ENCODE peak calls at places on chromosomes 2 and 18, in five cellular contexts. One of them, this sample, is unnamed.

GRCh38 chr2:236702693-236703092 is 133.1 kb downstream of the ACKR3 start:
- DNase-seq in CD14-positive monocyte: no peak
- DNase-seq in fibroblast of lung: no peak
- DNase-seq in nephron progenitor cell: no peak
- DNase-seq in GM10248: no peak
- DNase-seq in this sample: no peak

GRCh38 chr2:137677466-137677865 is 286.8 kb upstream of the HNMT start:
- DNase-seq in CD14-positive monocyte: no peak
- DNase-seq in fibroblast of lung: no peak
- DNase-seq in nephron progenitor cell: no peak
- DNase-seq in GM10248: no peak
- DNase-seq in this sample: no peak

GRCh38 chr2:68365087-68365486 is at the start of gene PLEK:
- DNase-seq in CD14-positive monocyte: peak; percentile 92
- DNase-seq in fibroblast of lung: no peak
- DNase-seq in nephron progenitor cell: no peak
- DNase-seq in GM10248: peak; percentile 53
- DNase-seq in this sample: no peak

GRCh38 chr18:73824684-73825083 is 322.9 kb downstream of the FBXO15 start:
- DNase-seq in CD14-positive monocyte: no peak
- DNase-seq in fibroblast of lung: peak; percentile 74
- DNase-seq in nephron progenitor cell: no peak
- DNase-seq in GM10248: no peak
- DNase-seq in this sample: no peak

GRCh38 chr18:36680042-36680441 is 148.8 kb downstream of the TPGS2 start:
- DNase-seq in CD14-positive monocyte: no peak
- DNase-seq in fibroblast of lung: no peak
- DNase-seq in nephron progenitor cell: no peak
- DNase-seq in GM10248: no peak
- DNase-seq in this sample: peak; percentile 15

GRCh38 chr2:155223781-155224406 is 525.4 kb downstream of the KCNJ3 start:
- DNase-seq in CD14-positive monocyte: no peak
- DNase-seq in fibroblast of lung: no peak
- DNase-seq in nephron progenitor cell: no peak
- DNase-seq in GM10248: peak; percentile 9
- DNase-seq in this sample: peak; percentile 22

GRCh38 chr2:133389569-133389968 is 178.7 kb downstream of the NCKAP5 start:
- DNase-seq in CD14-positive monocyte: no peak
- DNase-seq in fibroblast of lung: no peak
- DNase-seq in nephron progenitor cell: no peak
- DNase-seq in GM10248: no peak
- DNase-seq in this sample: no peak

GRCh38 chr2:75476778-75477177 is 84.0 kb downstream of the EVA1A start:
- DNase-seq in CD14-positive monocyte: no peak
- DNase-seq in fibroblast of lung: peak; percentile 90
- DNase-seq in nephron progenitor cell: no peak
- DNase-seq in GM10248: no peak
- DNase-seq in this sample: peak; percentile 13

GRCh38 chr2:2041256-2041824 is 289.7 kb downstream of the MYT1L start:
- DNase-seq in CD14-positive monocyte: no peak
- DNase-seq in fibroblast of lung: no peak
- DNase-seq in nephron progenitor cell: no peak
- DNase-seq in GM10248: no peak
- DNase-seq in this sample: no peak

GRCh38 chr18:57353940-57354461 is 1.6 kb downstream of the ST8SIA3 start:
- DNase-seq in CD14-positive monocyte: no peak
- DNase-seq in fibroblast of lung: peak; percentile 29
- DNase-seq in nephron progenitor cell: peak; percentile 93
- DNase-seq in GM10248: peak; percentile 65
- DNase-seq in this sample: no peak

GRCh38 chr2:96864343-96865091 is 5.4 kb downstream of the SEMA4C start:
- DNase-seq in CD14-positive monocyte: peak; percentile 27
- DNase-seq in fibroblast of lung: no peak
- DNase-seq in nephron progenitor cell: no peak
- DNase-seq in GM10248: no peak
- DNase-seq in this sample: no peak
- TF ChIP-seq CTCF in CD14-positive monocyte: no peak
- TF ChIP-seq CTCF in fibroblast of lung: no peak
- TF ChIP-seq CTCF in nephron progenitor cell: no peak
- TF ChIP-seq CTCF in GM10248: no peak
- TF ChIP-seq CTCF in this sample: no peak

DNA sequence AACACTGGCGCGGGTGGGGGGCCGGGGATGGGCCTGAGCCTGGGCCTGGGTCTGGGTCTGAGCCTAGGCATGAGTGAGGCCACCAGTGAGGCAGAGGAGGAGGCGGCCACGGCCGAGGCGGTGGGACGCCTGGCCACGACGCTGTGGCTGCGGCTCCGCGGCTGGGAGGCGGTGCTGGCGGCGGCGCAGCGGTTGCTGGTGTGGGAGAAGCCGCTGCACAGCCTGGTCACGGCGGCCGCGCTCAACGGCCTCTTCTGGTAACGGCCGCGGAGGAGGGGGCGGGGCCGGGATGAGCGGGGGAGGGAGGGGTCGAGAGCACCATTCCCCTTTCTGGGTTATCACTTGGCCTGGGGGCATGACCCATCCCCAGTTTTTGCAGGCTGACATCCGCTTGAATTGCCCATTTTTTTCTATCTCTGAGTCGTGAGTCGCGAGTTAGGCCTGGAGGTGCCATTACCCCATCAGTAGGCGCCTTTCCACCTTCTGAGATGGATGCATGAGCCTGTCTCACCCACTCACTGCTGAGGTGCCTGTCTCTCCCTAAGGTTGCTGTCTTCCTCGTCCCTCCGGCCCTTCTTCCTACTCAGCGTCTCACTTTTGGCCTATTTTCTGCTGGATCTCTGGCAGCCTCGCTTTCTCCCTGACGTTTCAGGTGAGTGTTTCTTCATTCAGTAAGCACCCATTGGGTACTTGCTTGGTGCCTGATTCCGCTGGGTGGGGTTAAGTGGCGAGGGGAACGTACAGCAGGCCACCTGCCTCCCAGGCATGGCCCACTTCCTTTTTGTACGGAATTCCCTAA is 501 bp downstream of the RETREG2 start:
- DNase-seq in CD14-positive monocyte: no peak
- DNase-seq in fibroblast of lung: peak; percentile 28
- DNase-seq in nephron progenitor cell: peak; percentile 74
- DNase-seq in GM10248: peak; percentile 49
- DNase-seq in this sample: peak; percentile 9
- TF ChIP-seq CTCF in CD14-positive monocyte: peak; percentile 55
- TF ChIP-seq CTCF in fibroblast of lung: no peak
- TF ChIP-seq CTCF in nephron progenitor cell: no peak
- TF ChIP-seq CTCF in GM10248: no peak
- TF ChIP-seq CTCF in this sample: peak; percentile 4

GRCh38 chr18:63319383-63320040 is at the start of gene BCL2:
- DNase-seq in CD14-positive monocyte: no peak
- DNase-seq in fibroblast of lung: peak; percentile 39
- DNase-seq in nephron progenitor cell: no peak
- DNase-seq in GM10248: no peak
- DNase-seq in this sample: peak; percentile 58

GRCh38 chr18:63320690-63321265 is 1.2 kb upstream of the BCL2 start:
- DNase-seq in CD14-positive monocyte: peak; percentile 49
- DNase-seq in fibroblast of lung: peak; percentile 46
- DNase-seq in nephron progenitor cell: peak; percentile 45
- DNase-seq in GM10248: peak; percentile 58
- DNase-seq in this sample: peak; percentile 21

GRCh38 chr18:63321291-63321690 is 1.7 kb upstream of the BCL2 start:
- DNase-seq in CD14-positive monocyte: no peak
- DNase-seq in fibroblast of lung: no peak
- DNase-seq in nephron progenitor cell: no peak
- DNase-seq in GM10248: no peak
- DNase-seq in this sample: no peak

GRCh38 chr18:63318882-63319382 is 637 bp downstream of the BCL2 start:
- DNase-seq in CD14-positive monocyte: no peak
- DNase-seq in fibroblast of lung: no peak
- DNase-seq in nephron progenitor cell: no peak
- DNase-seq in GM10248: no peak
- DNase-seq in this sample: no peak

DNA sequence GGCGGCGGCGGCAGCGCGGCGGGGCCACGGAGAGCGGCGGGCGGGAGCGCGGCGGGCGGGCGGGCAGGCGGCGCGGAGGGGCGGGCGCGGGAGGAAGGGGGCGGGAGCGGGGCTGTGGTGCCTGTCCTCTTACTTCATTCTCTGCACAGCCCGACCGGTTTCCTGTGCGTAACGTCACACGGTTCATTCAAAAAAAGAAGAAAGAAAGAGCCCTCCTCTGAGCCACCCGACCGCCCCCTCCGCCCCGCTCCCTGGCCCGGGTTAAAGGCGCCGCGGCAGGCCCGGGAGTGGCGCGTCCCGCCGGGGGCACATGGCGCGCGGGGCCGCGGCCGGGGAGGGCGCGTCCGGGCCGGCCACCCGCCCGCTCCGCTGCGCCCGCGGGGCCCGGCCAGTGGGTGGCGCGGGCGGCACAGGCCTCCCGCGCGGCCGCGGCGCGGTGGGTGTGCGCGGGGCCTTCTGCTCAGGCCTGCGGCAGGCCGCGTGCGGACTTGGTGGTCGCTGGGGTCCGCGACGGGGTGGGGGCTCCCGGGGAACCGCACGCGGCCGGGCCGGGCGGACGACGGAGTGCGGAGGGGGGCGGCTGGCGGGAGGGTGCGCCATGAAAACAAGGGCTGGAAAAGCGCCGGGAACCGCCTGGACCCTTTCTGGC is 596 bp upstream of the BCL2 start:
- DNase-seq in CD14-positive monocyte: peak; percentile 73
- DNase-seq in fibroblast of lung: peak; percentile 78
- DNase-seq in nephron progenitor cell: peak; percentile 79
- DNase-seq in GM10248: peak; percentile 88
- DNase-seq in this sample: peak; percentile 83
- TF ChIP-seq CTCF in CD14-positive monocyte: no peak
- TF ChIP-seq CTCF in fibroblast of lung: no peak
- TF ChIP-seq CTCF in nephron progenitor cell: no peak
- TF ChIP-seq CTCF in GM10248: peak; percentile 38
- TF ChIP-seq CTCF in this sample: no peak

GRCh38 chr2:240614391-240614790 is 10.9 kb upstream of the GPR35 start:
- DNase-seq in CD14-positive monocyte: peak; percentile 33
- DNase-seq in fibroblast of lung: no peak
- DNase-seq in nephron progenitor cell: no peak
- DNase-seq in GM10248: no peak
- DNase-seq in this sample: no peak
- TF ChIP-seq CTCF in CD14-positive monocyte: no peak
- TF ChIP-seq CTCF in fibroblast of lung: no peak
- TF ChIP-seq CTCF in nephron progenitor cell: no peak
- TF ChIP-seq CTCF in GM10248: no peak
- TF ChIP-seq CTCF in this sample: no peak

DNA sequence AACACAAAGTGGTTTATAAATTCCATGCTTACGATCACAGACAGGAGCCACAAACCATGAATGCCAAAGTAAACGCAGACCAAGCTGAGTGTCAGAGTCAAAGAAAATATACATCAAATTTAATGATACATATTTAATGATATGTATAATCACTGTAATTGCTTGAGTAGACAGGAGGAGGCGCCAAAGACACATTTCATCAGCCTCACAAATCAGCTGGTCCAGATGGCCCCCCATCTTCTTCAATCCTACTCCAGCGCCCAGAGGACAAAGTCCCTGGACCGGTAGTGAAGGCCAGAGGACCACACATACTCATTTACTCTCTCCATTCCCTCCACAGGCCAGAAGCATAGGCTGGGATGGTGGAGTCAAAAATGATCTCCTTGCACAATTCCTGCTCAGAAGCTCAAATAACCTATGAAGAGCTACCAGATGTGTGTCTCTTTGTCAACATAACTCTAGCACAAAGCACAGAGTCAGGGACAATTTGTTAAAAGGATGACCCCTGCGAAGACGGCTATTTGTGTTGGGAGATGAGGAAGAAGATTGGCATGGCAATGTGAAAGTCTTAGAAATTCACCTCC is 149.3 kb upstream of the PGAP1 start:
- DNase-seq in CD14-positive monocyte: no peak
- DNase-seq in fibroblast of lung: no peak
- DNase-seq in nephron progenitor cell: peak; percentile 15
- DNase-seq in GM10248: no peak
- DNase-seq in this sample: peak; percentile 27
- TF ChIP-seq CTCF in CD14-positive monocyte: peak; percentile 68
- TF ChIP-seq CTCF in fibroblast of lung: peak; percentile 30
- TF ChIP-seq CTCF in nephron progenitor cell: peak; percentile 42
- TF ChIP-seq CTCF in GM10248: no peak
- TF ChIP-seq CTCF in this sample: peak; percentile 39

GRCh38 chr2:159615936-159616733 is at the start of gene BAZ2B:
- DNase-seq in CD14-positive monocyte: peak; percentile 44
- DNase-seq in fibroblast of lung: peak; percentile 92
- DNase-seq in nephron progenitor cell: peak; percentile 66
- DNase-seq in GM10248: peak; percentile 41
- DNase-seq in this sample: peak; percentile 73

GRCh38 chr2:159613515-159614336 is 2.6 kb downstream of the BAZ2B start:
- DNase-seq in CD14-positive monocyte: no peak
- DNase-seq in fibroblast of lung: peak; percentile 48
- DNase-seq in nephron progenitor cell: no peak
- DNase-seq in GM10248: no peak
- DNase-seq in this sample: peak; percentile 42

GRCh38 chr2:159614534-159615186 is 1.7 kb downstream of the BAZ2B start:
- DNase-seq in CD14-positive monocyte: no peak
- DNase-seq in fibroblast of lung: no peak
- DNase-seq in nephron progenitor cell: no peak
- DNase-seq in GM10248: no peak
- DNase-seq in this sample: no peak

GRCh38 chr2:159617080-159617479 is 732 bp upstream of the BAZ2B start:
- DNase-seq in CD14-positive monocyte: no peak
- DNase-seq in fibroblast of lung: no peak
- DNase-seq in nephron progenitor cell: no peak
- DNase-seq in GM10248: no peak
- DNase-seq in this sample: no peak

GRCh38 chr2:159615187-159615935 is 987 bp downstream of the BAZ2B start:
- DNase-seq in CD14-positive monocyte: peak; percentile 82
- DNase-seq in fibroblast of lung: peak; percentile 93
- DNase-seq in nephron progenitor cell: peak; percentile 77
- DNase-seq in GM10248: peak; percentile 74
- DNase-seq in this sample: peak; percentile 95
- TF ChIP-seq CTCF in CD14-positive monocyte: no peak
- TF ChIP-seq CTCF in fibroblast of lung: no peak
- TF ChIP-seq CTCF in nephron progenitor cell: no peak
- TF ChIP-seq CTCF in GM10248: no peak
- TF ChIP-seq CTCF in this sample: no peak

GRCh38 chr2:240052524-240052923 is 797 bp downstream of the OR6B3 start:
- DNase-seq in CD14-positive monocyte: no peak
- DNase-seq in fibroblast of lung: no peak
- DNase-seq in nephron progenitor cell: no peak
- DNase-seq in GM10248: no peak
- DNase-seq in this sample: no peak
- TF ChIP-seq CTCF in CD14-positive monocyte: no peak
- TF ChIP-seq CTCF in fibroblast of lung: no peak
- TF ChIP-seq CTCF in nephron progenitor cell: no peak
- TF ChIP-seq CTCF in GM10248: no peak
- TF ChIP-seq CTCF in this sample: no peak

This sample was measured in MCF 10A.